ENCODE peak calls at places on chromosomes 2 and 18, in seven cellular contexts. V, Z, E, A, H, T and I are unnamed samples.

GRCh38 chr2:12717988-12718661 is 1.4 kb downstream of the TRIB2 start:
- DNase-seq in V (peak; percentile 63), Z (peak; percentile 60), E (peak; percentile 65), A (peak; percentile 38), H (peak; percentile 64), T (no peak), I (no peak)

GRCh38 chr18:21038201-21038600 is 73.4 kb downstream of the ROCK1 start:
- DNase-seq in V (peak; percentile 16), Z (no peak), E (no peak), A (no peak), H (no peak), T (no peak), I (no peak)

GRCh38 chr2:240702640-240703011 is 11.0 kb downstream of the AQP12A start:
- DNase-seq in V (no peak), Z (no peak), E (no peak), A (no peak), H (no peak), T (no peak), I (no peak)

GRCh38 chr18:24341361-24341760 is 56.3 kb downstream of the OSBPL1A start:
- DNase-seq in V (no peak), Z (no peak), E (no peak), A (no peak), H (no peak), T (no peak), I (no peak)

GRCh38 chr2:240215676-240216051 is 75.2 kb upstream of the OTOS start:
- DNase-seq in V (no peak), Z (no peak), E (no peak), A (no peak), H (no peak), T (no peak), I (no peak)

GRCh38 chr2:159939946-159940345 is 122.5 kb downstream of the PLA2R1 start:
- DNase-seq in V (peak; percentile 59), Z (peak; percentile 52), E (peak; percentile 24), A (peak; percentile 51), H (no peak), T (peak; percentile 32), I (no peak)

GRCh38 chr2:67272195-67272594 is 124.9 kb upstream of the ETAA1 start:
- DNase-seq in V (peak; percentile 27), Z (no peak), E (peak; percentile 13), A (no peak), H (no peak), T (no peak), I (no peak)

GRCh38 chr18:76450912-76451421 is 44.1 kb downstream of the ZNF516 start:
- DNase-seq in V (peak; percentile 72), Z (peak; percentile 29), E (peak; percentile 77), A (peak; percentile 79), H (peak; percentile 52), T (peak; percentile 37), I (no peak)

GRCh38 chr2:47658646-47659320 is 124.2 kb upstream of the MSH6 start:
- DNase-seq in V (no peak), Z (no peak), E (no peak), A (no peak), H (no peak), T (no peak), I (no peak)

GRCh38 chr2:135916232-135916631 is 40.0 kb upstream of the MCM6 start:
- DNase-seq in V (peak; percentile 76), Z (peak; percentile 76), E (peak; percentile 51), A (peak; percentile 60), H (no peak), T (no peak), I (no peak)

GRCh38 chr2:14616342-14616741 is 16.2 kb upstream of the LRATD1 start:
- DNase-seq in V (no peak), Z (no peak), E (no peak), A (no peak), H (no peak), T (no peak), I (no peak)

GRCh38 chr2:3301001-3301400 is 76.6 kb downstream of the EIPR1 start:
- DNase-seq in V (no peak), Z (no peak), E (no peak), A (no peak), H (no peak), T (no peak), I (no peak)

GRCh38 chr18:8610442-8610801 is 1.2 kb downstream of the RAB12 start:
- DNase-seq in V (peak; percentile 49), Z (peak; percentile 18), E (peak; percentile 63), A (peak; percentile 34), H (no peak), T (no peak), I (no peak)

GRCh38 chr2:98768765-98769476 is 38.0 kb upstream of the MGAT4A start:
- DNase-seq in V (peak; percentile 83), Z (peak; percentile 52), E (peak; percentile 13), A (no peak), H (no peak), T (no peak), I (no peak)

GRCh38 chr2:98763209-98763951 is 32.4 kb upstream of the MGAT4A start:
- DNase-seq in V (no peak), Z (no peak), E (no peak), A (no peak), H (no peak), T (no peak), I (no peak)

GRCh38 chr2:98761909-98762308 is 31.0 kb upstream of the MGAT4A start:
- DNase-seq in V (no peak), Z (no peak), E (no peak), A (no peak), H (no peak), T (no peak), I (no peak)

GRCh38 chr2:98761267-98761781 is 30.4 kb upstream of the MGAT4A start:
- DNase-seq in V (peak; percentile 32), Z (peak; percentile 85), E (no peak), A (no peak), H (no peak), T (no peak), I (no peak)

DNA sequence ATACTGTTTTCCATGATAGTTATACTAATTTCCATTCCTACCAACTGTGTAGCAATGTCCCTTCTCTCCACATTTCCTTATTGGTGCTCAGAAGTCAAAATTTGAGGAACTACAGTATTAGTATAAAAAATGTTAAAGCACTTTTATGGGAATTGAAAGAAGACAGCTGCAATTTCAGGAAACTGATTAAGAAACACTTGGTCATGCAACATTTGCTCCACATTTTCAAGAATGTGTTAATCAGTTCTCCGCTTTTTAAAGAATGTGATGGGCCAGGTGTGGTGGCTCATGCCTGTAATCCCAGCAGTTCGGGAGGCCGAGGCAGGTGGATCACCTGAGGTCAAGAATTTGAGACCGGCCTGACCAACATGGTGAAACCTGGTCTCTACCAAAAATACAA is 33.6 kb upstream of the MGAT4A start:
- DNase-seq in V (no peak), Z (no peak), E (no peak), A (no peak), H (no peak), T (no peak), I (no peak)
- TF ChIP-seq EZH2 in V (no peak), Z (no peak), E (no peak), A (no peak), H (no peak), T (no peak), I (no peak)

DNA sequence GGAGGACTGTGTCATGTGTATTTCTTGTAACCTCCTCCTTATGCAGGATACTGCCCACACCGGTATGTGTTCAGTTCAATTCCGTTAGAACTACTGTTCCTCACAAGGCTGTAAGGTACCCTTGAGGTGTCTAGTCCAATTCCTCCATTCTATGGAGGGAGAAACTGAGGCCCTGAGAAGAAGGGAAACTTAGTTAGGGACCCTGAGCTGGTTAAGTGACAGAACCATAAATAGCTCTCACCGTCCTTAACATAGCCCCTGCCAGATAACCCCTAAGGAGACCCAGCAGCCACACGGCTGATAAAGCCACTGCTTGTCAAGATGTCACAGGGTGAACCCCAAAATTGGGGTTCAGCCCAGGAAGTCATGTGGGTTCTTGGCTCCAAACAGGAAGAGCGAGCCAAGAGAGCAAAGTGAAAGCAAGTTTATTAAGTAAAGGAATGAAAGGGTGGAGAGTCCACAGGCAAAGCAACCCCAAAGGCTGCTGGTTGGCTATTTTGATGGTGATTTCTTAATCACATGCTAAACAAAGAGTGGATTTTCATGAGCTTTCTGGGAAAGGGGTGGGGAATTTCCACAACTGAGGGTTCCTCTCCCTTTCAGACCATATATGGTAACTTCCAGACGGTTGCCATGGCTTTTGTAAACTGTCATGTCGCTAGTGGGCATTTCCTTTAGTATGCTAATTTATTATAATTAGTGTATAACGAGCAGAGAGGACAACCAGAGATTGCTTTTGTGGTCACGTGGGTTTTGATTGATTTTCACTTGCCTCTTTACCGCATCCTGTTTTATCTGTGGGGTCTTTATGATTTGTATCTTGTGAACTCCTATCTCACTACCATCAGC is 83.4 kb upstream of the RTN4 start:
- DNase-seq in V (peak; percentile 61), Z (no peak), E (peak; percentile 94), A (peak; percentile 96), H (no peak), T (peak; percentile 60), I (no peak)
- TF ChIP-seq EZH2 in V (no peak), Z (no peak), E (no peak), A (no peak), H (no peak), T (no peak), I (no peak)

GRCh38 chr2:176122633-176123482 is at the start of gene HOXD9:
- DNase-seq in V (peak; percentile 84), Z (no peak), E (peak; percentile 91), A (no peak), H (peak; percentile 75), T (no peak), I (no peak)

GRCh38 chr2:176120369-176121307 is 1.9 kb upstream of the HOXD9 start:
- DNase-seq in V (no peak), Z (no peak), E (no peak), A (no peak), H (peak; percentile 42), T (no peak), I (no peak)

GRCh38 chr2:176122266-176122632 is 270 bp upstream of the HOXD9 start:
- DNase-seq in V (no peak), Z (no peak), E (no peak), A (no peak), H (no peak), T (no peak), I (no peak)

GRCh38 chr2:176123483-176123843 is 944 bp downstream of the HOXD9 start:
- DNase-seq in V (no peak), Z (no peak), E (no peak), A (no peak), H (no peak), T (no peak), I (no peak)

DNA sequence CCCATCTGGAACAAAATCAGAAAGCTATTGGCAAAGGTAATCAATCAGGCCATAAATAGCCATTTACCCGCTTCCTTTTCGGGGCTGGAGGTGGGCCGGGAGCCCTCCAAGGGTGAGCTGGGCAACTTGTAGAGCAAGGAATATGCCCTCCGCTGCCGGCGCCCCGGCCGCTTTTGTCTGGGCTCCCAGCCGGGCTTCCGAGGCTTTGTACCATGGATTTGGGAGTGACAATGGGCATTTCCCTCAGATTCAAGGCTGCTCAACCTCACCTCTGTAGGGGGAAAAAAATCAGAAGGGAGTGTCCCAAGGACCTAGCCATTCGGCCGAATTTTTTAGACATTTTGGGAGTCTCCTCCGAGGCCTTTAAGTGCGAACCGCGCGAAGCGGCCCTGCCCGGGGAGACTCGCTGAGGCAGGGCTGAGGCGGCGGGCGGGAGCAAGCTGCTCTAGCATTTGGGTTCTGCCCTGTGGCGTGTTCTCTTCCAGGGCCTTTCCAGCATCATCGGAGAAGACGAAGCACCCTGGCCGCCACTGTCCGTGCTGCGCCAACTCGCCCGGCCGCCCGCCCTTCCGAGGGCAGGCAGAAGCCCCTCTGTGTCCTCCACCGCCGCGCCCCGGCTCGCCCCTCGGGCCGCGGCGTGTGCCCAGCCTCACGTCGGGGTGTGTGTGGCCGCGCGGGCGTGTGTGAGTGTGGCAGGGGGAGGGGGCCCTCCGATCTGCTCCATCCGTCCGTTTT is 975 bp upstream of the HOXD9 start:
- DNase-seq in V (no peak), Z (no peak), E (no peak), A (no peak), H (peak; percentile 66), T (no peak), I (no peak)
- TF ChIP-seq EZH2 in V (peak; percentile 99), Z (no peak), E (no peak), A (peak; percentile 57), H (peak; percentile 89), T (no peak), I (peak; percentile 80)

GRCh38 chr2:216838146-216838545 is 21.7 kb downstream of the TNP1 start:
- DNase-seq in V (no peak), Z (no peak), E (no peak), A (peak; percentile 45), H (no peak), T (no peak), I (no peak)
- TF ChIP-seq EZH2 in V (no peak), Z (no peak), E (no peak), A (no peak), H (no peak), T (no peak), I (no peak)